ENCODE peak calls at places on chromosome 4, in six cellular contexts. Y is H1, I is SK-N-SH, F is K562, W is HL-60, T is HepG2. C is an unnamed sample.

GRCh38 chr4:79290376-79290775 is 35.5 kb downstream of the NAA11 start:
- DNase-seq in Y (no peak), I (no peak), F (no peak), W (no peak), T (no peak), C (no peak)

GRCh38 chr4:103928370-103928769 is 208.6 kb upstream of the TACR3 start:
- DNase-seq in Y (no peak), I (no peak), F (no peak), W (no peak), T (no peak), C (no peak)

GRCh38 chr4:185344743-185345538 is 50.8 kb downstream of the LRP2BP start:
- DNase-seq in Y (no peak), I (no peak), F (no peak), W (no peak), T (no peak), C (peak)

GRCh38 chr4:104487105-104487504 is 7.6 kb downstream of the CXXC4 start:
- DNase-seq in Y (no peak), I (peak), F (no peak), W (no peak), T (no peak), C (no peak)

GRCh38 chr4:41369680-41370079 is 113.0 kb downstream of the UCHL1 start:
- DNase-seq in Y (no peak), I (no peak), F (no peak), W (no peak), T (no peak), C (no peak)

GRCh38 chr4:126611900-126612299 is 1020.9 kb upstream of the INTU start:
- DNase-seq in Y (no peak), I (no peak), F (no peak), W (no peak), T (no peak), C (no peak)

GRCh38 chr4:183659919-183660318 is 826 bp downstream of the TRAPPC11 start:
- DNase-seq in Y (no peak), I (peak), F (no peak), W (no peak), T (no peak), C (no peak)

GRCh38 chr4:10667651-10668341 is 16.8 kb downstream of the CLNK start:
- DNase-seq in Y (no peak), I (no peak), F (no peak), W (no peak), T (no peak), C (no peak)

GRCh38 chr4:151541438-151542071 is 132.6 kb downstream of the FHIP1A start:
- DNase-seq in Y (no peak), I (peak), F (no peak), W (no peak), T (no peak), C (no peak)

GRCh38 chr4:158782539-158783360 is 13.9 kb downstream of the FNIP2 start:
- DNase-seq in Y (no peak), I (no peak), F (no peak), W (no peak), T (peak), C (peak)

GRCh38 chr4:26510334-26510705 is 20.0 kb upstream of the CCKAR start:
- DNase-seq in Y (no peak), I (no peak), F (no peak), W (no peak), T (no peak), C (no peak)

GRCh38 chr4:25172964-25173917 is 13.0 kb upstream of the SEPSECS start:
- DNase-seq in Y (no peak), I (no peak), F (peak), W (peak), T (no peak), C (no peak)

GRCh38 chr4:123545569-123546122 is 149.1 kb downstream of the SPRY1 start:
- DNase-seq in Y (no peak), I (no peak), F (no peak), W (no peak), T (peak), C (no peak)

GRCh38 chr4:172899861-172900260 is 268.8 kb upstream of the GALNT7 start:
- DNase-seq in Y (no peak), I (no peak), F (no peak), W (no peak), T (no peak), C (no peak)

GRCh38 chr4:6386091-6386490 is 86.3 kb downstream of the PPP2R2C start:
- DNase-seq in Y (no peak), I (no peak), F (no peak), W (no peak), T (no peak), C (no peak)

GRCh38 chr4:2900701-2901100 is 57.1 kb downstream of the ADD1 start:
- DNase-seq in Y (no peak), I (no peak), F (no peak), W (no peak), T (no peak), C (no peak)

GRCh38 chr4:73520821-73521220 is 39.3 kb downstream of the AFM start:
- DNase-seq in Y (peak), I (no peak), F (no peak), W (no peak), T (no peak), C (no peak)

GRCh38 chr4:1460967-1461868 is 55.0 kb upstream of the NKX1-1 start:
- DNase-seq in Y (peak), I (peak), F (no peak), W (no peak), T (no peak), C (no peak)
- TF ChIP-seq GABPA in Y (no peak), I (no peak), F (no peak), W (no peak), T (no peak), C (no peak)

DNA sequence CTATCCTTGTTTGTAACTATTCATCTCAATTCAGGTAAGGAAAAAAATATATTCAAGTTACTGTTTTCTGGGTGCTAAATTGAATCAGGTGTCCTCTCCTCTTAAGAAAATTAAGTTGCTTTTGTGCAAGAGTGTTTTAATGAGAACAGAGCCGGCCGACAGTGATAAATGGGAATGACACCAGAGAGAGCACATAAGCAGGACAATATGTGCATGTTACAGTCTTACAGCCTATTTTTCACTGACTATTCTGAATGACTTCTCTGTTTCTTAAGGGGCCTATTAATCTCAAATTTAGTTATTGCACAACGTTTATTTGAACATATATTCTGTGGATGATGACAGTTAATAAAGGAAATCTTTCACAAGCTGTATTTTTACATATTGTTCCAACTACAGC is 68.5 kb downstream of the SLC10A7 start:
- DNase-seq in Y (no peak), I (no peak), F (no peak), W (no peak), T (no peak), C (no peak)
- TF ChIP-seq GABPA in Y (no peak), I (no peak), F (no peak), W (no peak), T (no peak), C (no peak)

GRCh38 chr4:142519342-142519741 is 326.8 kb downstream of the INPP4B start:
- DNase-seq in Y (no peak), I (peak), F (no peak), W (no peak), T (no peak), C (no peak)

GRCh38 chr4:142512161-142512560 is 333.9 kb downstream of the INPP4B start:
- DNase-seq in Y (no peak), I (no peak), F (no peak), W (no peak), T (no peak), C (no peak)

GRCh38 chr4:142516686-142517145 is 329.4 kb downstream of the INPP4B start:
- DNase-seq in Y (no peak), I (no peak), F (no peak), W (no peak), T (no peak), C (no peak)
- TF ChIP-seq GABPA in Y (no peak), I (no peak), F (no peak), W (no peak), T (no peak), C (no peak)

GRCh38 chr4:144645621-144646522 is at the start of gene HHIP:
- DNase-seq in Y (peak), I (peak), F (peak), W (no peak), T (peak), C (no peak)

GRCh38 chr4:144644368-144645101 is 1.4 kb upstream of the HHIP start:
- DNase-seq in Y (no peak), I (no peak), F (no peak), W (no peak), T (no peak), C (no peak)

GRCh38 chr4:144647095-144647959 is 1.4 kb downstream of the HHIP start:
- DNase-seq in Y (peak), I (peak), F (peak), W (no peak), T (no peak), C (no peak)

GRCh38 chr4:144646523-144647094 is 653 bp downstream of the HHIP start:
- DNase-seq in Y (peak), I (peak), F (no peak), W (no peak), T (no peak), C (no peak)

DNA sequence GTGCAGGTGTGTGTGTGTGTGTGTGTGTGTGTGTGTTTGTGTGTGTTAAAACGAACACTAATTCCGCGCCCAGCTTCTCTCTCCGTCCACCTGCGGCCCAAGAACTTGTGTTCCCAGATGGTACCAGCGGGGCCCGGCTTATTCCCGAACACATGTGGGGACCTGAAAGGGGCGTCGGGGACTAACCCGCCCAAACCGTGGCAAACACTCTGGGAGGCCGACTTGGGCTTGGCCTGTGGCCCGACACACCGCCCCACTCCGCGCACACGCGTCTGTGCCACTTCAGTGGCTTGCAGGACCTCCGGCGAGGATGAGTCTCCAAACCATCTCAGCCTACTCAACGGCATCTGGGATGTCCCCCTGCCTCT is 870 bp upstream of the HHIP start:
- DNase-seq in Y (no peak), I (peak), F (no peak), W (no peak), T (no peak), C (no peak)
- TF ChIP-seq GABPA in Y (no peak), I (no peak), F (no peak), W (no peak), T (no peak), C (no peak)

C was measured in GM12878.